ENCODE peak calls at places on chromosome 18, in nine cellular contexts. W is stimulated activated naive B cell treated with anti-CD40 and anti-IgM and Interleukin-4, amounts not matched to agents 10 μg/mL and 1 μg/mL and 100 μg/mL, for 72 hours; R is HT1080; C is Right ventricle myocardium superior; N is cardiac muscle cell; X is SW 1271; Z is mammary epithelial cell; U is EL; A is activated effector memory CD4-positive, alpha-beta T cell treated with Interleukin-2 at 50 U/mL for 16 hours. K is an unnamed sample.

GRCh38 chr18:9987355-9987754 is 73.5 kb downstream of the VAPA start:
- DNase-seq in W (no peak), R (no peak), C (peak; percentile 76), N (no peak), X (no peak), Z (no peak), U (no peak), A (no peak), K (no peak)

GRCh38 chr18:67731853-67732252 is 215.3 kb upstream of the DSEL start:
- DNase-seq in W (no peak), R (peak; percentile 5), C (no peak), N (no peak), X (no peak), Z (peak; percentile 85), U (peak; percentile 75), A (no peak), K (no peak)

GRCh38 chr18:77087391-77088141 is 45.0 kb downstream of the MBP start:
- DNase-seq in W (no peak), R (no peak), C (peak; percentile 80), N (peak; percentile 68), X (no peak), Z (no peak), U (no peak), A (no peak), K (peak; percentile 70)

GRCh38 chr18:14106906-14107305 is 25.3 kb downstream of the ZNF519 start:
- DNase-seq in W (no peak), R (no peak), C (no peak), N (no peak), X (no peak), Z (no peak), U (no peak), A (no peak), K (no peak)

GRCh38 chr18:3790702-3791101 is 340.7 kb downstream of the TGIF1 start:
- DNase-seq in W (no peak), R (peak; percentile 8), C (no peak), N (peak; percentile 12), X (no peak), Z (no peak), U (no peak), A (no peak), K (peak; percentile 26)

GRCh38 chr18:5518899-5519371 is 24.9 kb downstream of the EPB41L3 start:
- DNase-seq in W (no peak), R (peak; percentile 28), C (no peak), N (no peak), X (no peak), Z (no peak), U (no peak), A (no peak), K (no peak)

GRCh38 chr18:33231474-33232317 is 208.8 kb downstream of the CCDC178 start:
- DNase-seq in W (peak; percentile 40), R (peak; percentile 50), C (peak; percentile 47), N (peak; percentile 89), X (peak; percentile 15), Z (peak; percentile 40), U (peak; percentile 11), A (no peak), K (peak; percentile 86)

GRCh38 chr18:21167641-21168372 is 56.2 kb upstream of the ROCK1 start:
- DNase-seq in W (no peak), R (peak; percentile 15), C (no peak), N (no peak), X (no peak), Z (peak; percentile 71), U (no peak), A (no peak), K (peak; percentile 8)

GRCh38 chr18:44654555-44654954 is 26.1 kb upstream of the SETBP1 start:
- DNase-seq in W (no peak), R (peak; percentile 78), C (no peak), N (no peak), X (no peak), Z (peak; percentile 89), U (peak; percentile 93), A (no peak), K (no peak)

GRCh38 chr18:13487237-13487636 is 239.1 kb downstream of the FAM210A start:
- DNase-seq in W (no peak), R (no peak), C (no peak), N (no peak), X (no peak), Z (no peak), U (no peak), A (no peak), K (no peak)

GRCh38 chr18:35573531-35573930 is 8.0 kb upstream of the GALNT1 start:
- DNase-seq in W (no peak), R (no peak), C (no peak), N (no peak), X (no peak), Z (no peak), U (no peak), A (no peak), K (no peak)

GRCh38 chr18:44859263-44859662 is 178.6 kb downstream of the SETBP1 start:
- DNase-seq in W (no peak), R (no peak), C (no peak), N (no peak), X (no peak), Z (peak; percentile 63), U (no peak), A (no peak), K (no peak)

GRCh38 chr18:3250237-3251107 is 2.9 kb downstream of the MYL12A start:
- DNase-seq in W (no peak), R (peak; percentile 77), C (no peak), N (no peak), X (peak; percentile 46), Z (peak; percentile 63), U (peak; percentile 87), A (no peak), K (no peak)

GRCh38 chr18:79603321-79604204 is 76.0 kb upstream of the CTDP1 start:
- DNase-seq in W (no peak), R (no peak), C (peak; percentile 31), N (no peak), X (no peak), Z (no peak), U (no peak), A (no peak), K (no peak)

GRCh38 chr18:6482198-6482977 is 67.7 kb upstream of the L3MBTL4 start:
- DNase-seq in W (peak; percentile 17), R (peak; percentile 67), C (peak; percentile 85), N (peak; percentile 82), X (no peak), Z (peak; percentile 93), U (peak; percentile 45), A (no peak), K (peak; percentile 78)

GRCh38 chr18:35478520-35479435 is 19.0 kb downstream of the INO80C start:
- DNase-seq in W (no peak), R (peak; percentile 99), C (no peak), N (no peak), X (peak; percentile 90), Z (peak; percentile 100), U (peak; percentile 93), A (no peak), K (no peak)

GRCh38 chr18:26057208-26057821 is 33.1 kb downstream of the SS18 start:
- DNase-seq in W (no peak), R (no peak), C (no peak), N (peak; percentile 71), X (no peak), Z (no peak), U (no peak), A (no peak), K (peak; percentile 7)

GRCh38 chr18:72235422-72235821 is 308.7 kb downstream of the CBLN2 start:
- DNase-seq in W (no peak), R (peak; percentile 7), C (no peak), N (no peak), X (no peak), Z (no peak), U (no peak), A (no peak), K (no peak)

GRCh38 chr18:48800479-48800876 is 150.3 kb downstream of the SMAD7 start:
- DNase-seq in W (peak; percentile 62), R (no peak), C (no peak), N (no peak), X (no peak), Z (no peak), U (no peak), A (no peak), K (no peak)

GRCh38 chr18:23515911-23516546 is 12.7 kb downstream of the RMC1 start:
- DNase-seq in W (peak; percentile 44), R (peak; percentile 62), C (peak; percentile 68), N (peak; percentile 88), X (peak; percentile 31), Z (peak; percentile 62), U (peak; percentile 77), A (peak; percentile 58), K (peak; percentile 77)

GRCh38 chr18:51236225-51236624 is 38.7 kb upstream of the MEX3C start:
- DNase-seq in W (no peak), R (peak; percentile 86), C (no peak), N (no peak), X (no peak), Z (peak; percentile 91), U (peak; percentile 58), A (no peak), K (no peak)

GRCh38 chr18:79572848-79573451 is 106.7 kb upstream of the CTDP1 start:
- DNase-seq in W (no peak), R (no peak), C (no peak), N (no peak), X (no peak), Z (no peak), U (no peak), A (no peak), K (no peak)

K was measured in nephron progenitor cell.